ENCODE peak calls at places on chromosome 11, in nine cellular contexts. K is HCT116, L is GM23248, S is neural progenitor cell, W is H9, E is A549, V is fibroblast of lung, H is GM23338, G is HepG2. U is an unnamed sample.
A peak's percentile ranks its signal among the peaks of the same experiment; 100 is the strongest.

GRCh38 chr11:126061707-126062678 is 673 bp downstream of the CDON start:
- DNase-seq in E (peak; percentile 74), W (peak; percentile 62), H (peak; percentile 87), L (peak; percentile 76), V (peak; percentile 27), K (peak; percentile 23), G (peak; percentile 66), S (peak; percentile 83), U (peak; percentile 52)

GRCh38 chr11:35163707-35164496 is 24.9 kb downstream of the CD44 start:
- DNase-seq in L (no peak), K (no peak), H (peak; percentile 65), E (no peak), G (no peak), S (no peak), W (no peak), V (no peak), U (no peak)

GRCh38 chr11:7512525-7513209 is 1.1 kb upstream of the PPFIBP2 start:
- DNase-seq in H (peak; percentile 10), K (no peak), S (no peak), E (no peak), G (peak; percentile 13), L (peak; percentile 76), V (no peak), W (no peak), U (peak; percentile 41)

GRCh38 chr11:74680035-74680671 is 51.1 kb downstream of the CHRDL2 start:
- DNase-seq in L (no peak), V (no peak), G (no peak), H (no peak), K (no peak), W (peak; percentile 5), E (no peak), S (no peak), U (no peak)

GRCh38 chr11:33525789-33526188 is 174.8 kb downstream of the C11orf91 start:
- DNase-seq in L (no peak), S (no peak), E (no peak), K (no peak), H (peak; percentile 57), W (peak; percentile 58), G (no peak), V (no peak), U (no peak)

GRCh38 chr11:32033491-32033890 is 57.4 kb upstream of the RCN1 start:
- DNase-seq in S (no peak), W (no peak), V (peak; percentile 30), L (peak; percentile 36), G (no peak), E (no peak), K (no peak), H (no peak), U (no peak)

GRCh38 chr11:128503231-128503991 is 83.9 kb downstream of the ETS1 start:
- DNase-seq in L (peak; percentile 96), W (no peak), V (peak; percentile 96), H (no peak), G (no peak), S (no peak), E (no peak), K (no peak), U (peak; percentile 44)

GRCh38 chr11:57649826-57650738 is at the start of gene YPEL4:
- DNase-seq in K (no peak), G (no peak), W (peak; percentile 83), H (peak; percentile 69), S (peak; percentile 69), E (peak; percentile 79), L (peak; percentile 88), V (peak; percentile 78), U (peak; percentile 83)

GRCh38 chr11:32555091-32555490 is 28.5 kb upstream of the EIF3M start:
- DNase-seq in E (no peak), G (no peak), K (no peak), H (no peak), L (no peak), W (no peak), S (no peak), V (no peak), U (no peak)

GRCh38 chr11:47786373-47786772 is 19.2 kb upstream of the FNBP4 start:
- DNase-seq in K (no peak), W (no peak), V (peak; percentile 13), G (no peak), S (no peak), H (no peak), L (peak; percentile 68), E (no peak), U (no peak)

GRCh38 chr11:118521892-118522311 is 5.4 kb upstream of the TTC36 start:
- DNase-seq in K (no peak), S (no peak), L (no peak), H (no peak), E (no peak), V (no peak), G (no peak), W (no peak), U (no peak)

GRCh38 chr11:118524757-118525465 is 2.4 kb upstream of the TTC36 start:
- DNase-seq in E (no peak), G (no peak), H (no peak), L (no peak), K (no peak), W (no peak), S (no peak), V (peak; percentile 13), U (no peak)

GRCh38 chr11:118522571-118523072 is 4.7 kb upstream of the TTC36 start:
- DNase-seq in E (no peak), L (peak; percentile 58), H (peak; percentile 71), K (no peak), S (peak; percentile 55), G (peak; percentile 35), V (peak; percentile 36), W (peak; percentile 62), U (peak; percentile 41)

GRCh38 chr11:118526688-118527087 is 586 bp upstream of the TTC36 start:
- DNase-seq in W (no peak), G (no peak), L (no peak), S (no peak), E (no peak), H (no peak), K (no peak), V (no peak), U (no peak)

GRCh38 chr11:118524356-118524755 is 2.9 kb upstream of the TTC36 start:
- DNase-seq in W (no peak), L (no peak), G (no peak), H (no peak), K (no peak), S (no peak), V (no peak), E (no peak), U (no peak)
- H3K4me2 ChIP-seq in W (no peak overlapping the region), L (no peak overlapping the region), G (no peak overlapping the region), H (no peak overlapping the region), K (no peak overlapping the region), S (no peak overlapping the region), V (no peak overlapping the region), E (no peak overlapping the region), U (no peak overlapping the region)

GRCh38 chr11:46300270-46300669 is 22.8 kb downstream of the CREB3L1 start:
- DNase-seq in W (no peak), H (no peak), L (no peak), K (no peak), E (no peak), G (no peak), V (no peak), S (no peak), U (no peak)

GRCh38 chr11:46302866-46303265 is 25.4 kb downstream of the CREB3L1 start:
- DNase-seq in E (no peak), V (no peak), S (no peak), H (no peak), K (no peak), L (no peak), G (no peak), W (no peak), U (no peak)

GRCh38 chr11:46296520-46297448 is 19.3 kb downstream of the CREB3L1 start:
- DNase-seq in H (peak; percentile 98), K (no peak), S (peak; percentile 92), V (peak; percentile 99), E (no peak), G (no peak), L (peak; percentile 83), W (peak; percentile 97), U (peak; percentile 94)

GRCh38 chr11:46298699-46299424 is 21.4 kb downstream of the CREB3L1 start:
- DNase-seq in W (no peak), V (peak; percentile 86), S (no peak), G (no peak), E (no peak), L (peak; percentile 93), H (no peak), K (no peak), U (no peak)

GRCh38 chr11:46299425-46300067 is 22.1 kb downstream of the CREB3L1 start:
- DNase-seq in V (no peak), W (no peak), E (no peak), G (no peak), H (no peak), K (no peak), L (peak; percentile 66), S (no peak), U (no peak)
- H3K4me2 ChIP-seq in V (peak overlapping the region; percentile 66), W (no peak overlapping the region), E (peak overlapping the region; percentile 69), G (no peak overlapping the region), H (no peak overlapping the region), K (peak overlapping the region; percentile 6), L (peak overlapping the region; percentile 63), S (no peak overlapping the region), U (no peak overlapping the region)

GRCh38 chr11:4022669-4023068 is 71.9 kb upstream of the RRM1 start:
- DNase-seq in H (no peak), L (no peak), K (no peak), S (no peak), V (no peak), E (no peak), W (no peak), G (no peak), U (no peak)

GRCh38 chr11:4025248-4025956 is 69.2 kb upstream of the RRM1 start:
- DNase-seq in L (peak; percentile 61), K (no peak), V (peak; percentile 72), E (no peak), S (no peak), W (no peak), G (no peak), H (no peak), U (no peak)

GRCh38 chr11:4027746-4028145 is 66.9 kb upstream of the RRM1 start:
- DNase-seq in E (no peak), S (no peak), W (no peak), H (no peak), G (no peak), V (no peak), K (no peak), L (no peak), U (no peak)

GRCh38 chr11:4026389-4026788 is 68.2 kb upstream of the RRM1 start:
- DNase-seq in V (no peak), L (no peak), K (no peak), E (no peak), W (no peak), G (no peak), S (no peak), H (no peak), U (no peak)

DNA sequence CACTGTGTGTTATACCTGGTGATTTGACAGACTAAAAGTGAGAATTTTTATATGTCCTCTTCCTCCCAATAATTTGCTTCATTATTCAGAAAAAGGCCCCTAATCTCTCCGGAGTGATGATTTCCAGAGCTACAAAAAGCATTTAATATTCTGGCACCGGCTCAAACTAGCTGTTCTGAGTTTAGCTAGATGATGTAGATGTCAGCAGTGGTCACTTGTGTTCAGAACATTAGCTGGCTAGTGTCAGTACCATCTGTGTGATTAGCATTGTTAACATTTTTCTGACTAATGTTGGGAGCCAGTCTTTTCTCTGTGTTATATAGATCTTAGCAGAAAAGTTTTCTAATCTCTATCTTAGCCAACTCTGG is 68.7 kb upstream of the RRM1 start:
- DNase-seq in K (no peak), H (no peak), S (no peak), V (peak; percentile 56), G (no peak), L (peak; percentile 51), E (no peak), W (no peak), U (no peak)
- H3K4me2 ChIP-seq in K (no peak overlapping the region), H (no peak overlapping the region), S (no peak overlapping the region), V (no peak overlapping the region), G (no peak overlapping the region), L (peak overlapping the region; percentile 30), E (no peak overlapping the region), W (no peak overlapping the region), U (peak overlapping the region; percentile 36)

GRCh38 chr11:29184939-29185890 is 831.6 kb downstream of the KCNA4 start:
- DNase-seq in L (peak; percentile 91), E (no peak), K (no peak), H (no peak), G (no peak), V (peak; percentile 99), S (no peak), W (no peak), U (no peak)
- H3K4me2 ChIP-seq in L (peak overlapping the region; percentile 49), E (no peak overlapping the region), K (no peak overlapping the region), H (no peak overlapping the region), G (no peak overlapping the region), V (no peak overlapping the region), S (no peak overlapping the region), W (no peak overlapping the region), U (no peak overlapping the region)